ENCODE peak calls at places on chromosomes 4 and X, in four cellular contexts. One of them, this sample, is unnamed.
A peak's percentile ranks its signal among the peaks of the same experiment; 100 is the strongest.

GRCh38 chr4:56049428-56050212 is 100.9 kb downstream of the CEP135 start:
- DNase-seq in mesendoderm: peak; percentile 86
- DNase-seq in H9: peak; percentile 69
- DNase-seq in IMR-90: no peak
- DNase-seq in this sample: peak; percentile 21

GRCh38 chr4:137909910-137910309 is 332.2 kb downstream of the SLC7A11 start:
- DNase-seq in mesendoderm: no peak
- DNase-seq in H9: peak; percentile 29
- DNase-seq in IMR-90: no peak
- DNase-seq in this sample: peak; percentile 49

GRCh38 chr4:53489279-53489889 is 101.9 kb downstream of the LNX1 start:
- DNase-seq in H9: no peak
- DNase-seq in mesendoderm: no peak
- DNase-seq in IMR-90: peak; percentile 79
- DNase-seq in this sample: no peak

GRCh38 chr4:138915725-138916124 is 99.9 kb upstream of the NOCT start:
- DNase-seq in IMR-90: no peak
- DNase-seq in H9: no peak
- DNase-seq in mesendoderm: peak; percentile 65
- DNase-seq in this sample: no peak

GRCh38 chr4:14223461-14223860 is 595.9 kb upstream of the BOD1L1 start:
- DNase-seq in IMR-90: no peak
- DNase-seq in H9: no peak
- DNase-seq in mesendoderm: no peak
- DNase-seq in this sample: no peak

GRCh38 chr4:148454835-148455234 is 12.6 kb upstream of the NR3C2 start:
- DNase-seq in IMR-90: peak; percentile 23
- DNase-seq in mesendoderm: no peak
- DNase-seq in H9: no peak
- DNase-seq in this sample: no peak

GRCh38 chr4:120826853-120827252 is 95.7 kb downstream of the PRDM5 start:
- DNase-seq in mesendoderm: no peak
- DNase-seq in IMR-90: no peak
- DNase-seq in H9: no peak
- DNase-seq in this sample: no peak

GRCh38 chrX:25003066-25003849 is 12.5 kb downstream of the ARX start:
- DNase-seq in H9: peak; percentile 79
- DNase-seq in mesendoderm: peak; percentile 80
- DNase-seq in IMR-90: no peak
- DNase-seq in this sample: no peak

GRCh38 chr4:155540698-155541097 is 126.0 kb upstream of the GUCY1A1 start:
- DNase-seq in mesendoderm: no peak
- DNase-seq in H9: no peak
- DNase-seq in IMR-90: no peak
- DNase-seq in this sample: no peak

GRCh38 chr4:151584101-151584500 is 175.1 kb downstream of the FHIP1A start:
- DNase-seq in mesendoderm: no peak
- DNase-seq in IMR-90: no peak
- DNase-seq in H9: no peak
- DNase-seq in this sample: no peak

GRCh38 chr4:105147226-105148151 is 813 bp downstream of the TET2 start:
- DNase-seq in IMR-90: peak; percentile 44
- DNase-seq in H9: peak; percentile 69
- DNase-seq in mesendoderm: peak; percentile 64
- DNase-seq in this sample: no peak

GRCh38 chr4:169115897-169116254 is 105.8 kb upstream of the CBR4 start:
- DNase-seq in H9: no peak
- DNase-seq in mesendoderm: peak; percentile 66
- DNase-seq in IMR-90: peak; percentile 99
- DNase-seq in this sample: no peak

GRCh38 chr4:113678651-113679050 is 82.9 kb downstream of the CAMK2D start:
- DNase-seq in H9: no peak
- DNase-seq in IMR-90: peak; percentile 25
- DNase-seq in mesendoderm: no peak
- DNase-seq in this sample: no peak

GRCh38 chr4:163587867-163588266 is 93.4 kb downstream of the TMA16 start:
- DNase-seq in mesendoderm: peak; percentile 28
- DNase-seq in H9: no peak
- DNase-seq in IMR-90: no peak
- DNase-seq in this sample: peak; percentile 54

GRCh38 chr4:173517781-173518371 is 12.2 kb downstream of the HAND2 start:
- DNase-seq in IMR-90: no peak
- DNase-seq in mesendoderm: peak; percentile 78
- DNase-seq in H9: peak; percentile 67
- DNase-seq in this sample: peak; percentile 75

GRCh38 chrX:33741807-33742206 is 390.3 kb downstream of the FAM47A start:
- DNase-seq in mesendoderm: peak; percentile 3
- DNase-seq in H9: peak; percentile 74
- DNase-seq in IMR-90: no peak
- DNase-seq in this sample: no peak

GRCh38 chrX:56068274-56068758 is 163.8 kb upstream of the KLF8 start:
- DNase-seq in H9: no peak
- DNase-seq in mesendoderm: no peak
- DNase-seq in IMR-90: no peak
- DNase-seq in this sample: no peak

GRCh38 chr4:2832309-2832980 is 11.2 kb upstream of the ADD1 start:
- DNase-seq in H9: no peak
- DNase-seq in mesendoderm: no peak
- DNase-seq in IMR-90: no peak
- DNase-seq in this sample: no peak

GRCh38 chrX:154092371-154092770 is 5.1 kb downstream of the MECP2 start:
- DNase-seq in H9: no peak
- DNase-seq in mesendoderm: no peak
- DNase-seq in IMR-90: no peak
- DNase-seq in this sample: no peak

GRCh38 chrX:71253253-71254091 is 468 bp downstream of the ZMYM3 start:
- DNase-seq in H9: peak; percentile 51
- DNase-seq in mesendoderm: peak; percentile 60
- DNase-seq in IMR-90: peak; percentile 13
- DNase-seq in this sample: peak; percentile 78

GRCh38 chrX:155632424-155633100 is 19.8 kb upstream of the TMLHE start:
- DNase-seq in mesendoderm: no peak
- DNase-seq in H9: no peak
- DNase-seq in IMR-90: peak; percentile 16
- DNase-seq in this sample: no peak

GRCh38 chrX:124098089-124098488 is 136.6 kb downstream of the STAG2 start:
- DNase-seq in mesendoderm: peak; percentile 13
- DNase-seq in H9: no peak
- DNase-seq in IMR-90: peak; percentile 51
- DNase-seq in this sample: no peak

GRCh38 chr4:23811045-23811620 is 78.7 kb downstream of the PPARGC1A start:
- DNase-seq in mesendoderm: no peak
- DNase-seq in H9: no peak
- DNase-seq in IMR-90: peak; percentile 59
- DNase-seq in this sample: no peak

GRCh38 chr4:147755567-147756295 is 23.8 kb downstream of the ARHGAP10 start:
- DNase-seq in H9: no peak
- DNase-seq in mesendoderm: no peak
- DNase-seq in IMR-90: peak; percentile 83
- DNase-seq in this sample: no peak

GRCh38 chrX:136204571-136204970 is 46.6 kb downstream of the MAP7D3 start:
- DNase-seq in IMR-90: peak; percentile 57
- DNase-seq in H9: peak; percentile 38
- DNase-seq in mesendoderm: peak; percentile 64
- DNase-seq in this sample: no peak
- H3K4me1 ChIP-seq in IMR-90: peaks cover 11% of the 10 kb centered on the region
- H3K4me1 ChIP-seq in H9: no peaks in the 10 kb centered on the region
- H3K4me1 ChIP-seq in mesendoderm: no peaks in the 10 kb centered on the region
- H3K4me1 ChIP-seq in this sample: peaks cover 5% of the 10 kb centered on the region

GRCh38 chr4:8129785-8130184 is 28.8 kb downstream of the ABLIM2 start:
- DNase-seq in IMR-90: no peak
- DNase-seq in mesendoderm: no peak
- DNase-seq in H9: no peak
- DNase-seq in this sample: no peak
- H3K56ac ChIP-seq in IMR-90: no peak overlapping the region
- H3K56ac ChIP-seq in mesendoderm: no peak overlapping the region
- H3K56ac ChIP-seq in H9: no peak overlapping the region
- H3K56ac ChIP-seq in this sample: no peak overlapping the region

DNA sequence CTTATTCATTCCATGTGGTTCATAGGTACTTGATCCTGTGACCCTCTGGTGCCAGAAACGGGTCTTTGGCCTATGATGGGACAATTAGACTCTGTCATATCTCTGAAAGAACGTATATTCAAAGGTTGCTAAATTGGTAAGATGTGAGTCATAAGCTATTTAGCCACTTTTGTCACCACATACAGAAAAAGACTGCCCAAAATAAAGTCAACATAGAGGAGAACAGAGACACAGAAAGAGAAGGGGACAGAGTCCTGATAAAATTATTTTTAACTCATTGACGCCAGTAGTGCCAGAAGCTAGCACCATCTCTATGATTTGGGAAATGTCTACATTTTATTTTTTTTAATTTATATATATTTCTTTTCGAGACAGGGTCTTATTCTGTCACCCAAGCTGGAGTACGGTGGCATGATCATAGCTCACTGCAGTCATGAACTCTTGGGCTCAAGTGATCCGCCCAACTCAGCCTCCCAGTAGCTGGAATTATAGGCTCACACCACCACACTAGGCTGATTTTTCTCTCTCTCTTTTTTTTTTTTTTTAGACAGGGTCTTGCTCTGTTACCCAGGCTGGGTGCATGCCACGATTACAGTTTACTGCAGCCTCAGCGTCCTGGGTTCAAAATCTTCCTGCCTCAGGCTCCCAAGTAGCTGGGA is 92.1 kb upstream of the COX18 start:
- DNase-seq in IMR-90: no peak
- DNase-seq in H9: no peak
- DNase-seq in mesendoderm: no peak
- DNase-seq in this sample: no peak
- H3K4me1 ChIP-seq in IMR-90: peaks cover 2% of the 10 kb centered on the region
- H3K4me1 ChIP-seq in H9: no peaks in the 10 kb centered on the region
- H3K4me1 ChIP-seq in mesendoderm: no peaks in the 10 kb centered on the region
- H3K4me1 ChIP-seq in this sample: no peaks in the 10 kb centered on the region

GRCh38 chr4:7144374-7145290 is 47.7 kb upstream of the SORCS2 start:
- DNase-seq in IMR-90: peak; percentile 13
- DNase-seq in mesendoderm: peak; percentile 31
- DNase-seq in H9: no peak
- DNase-seq in this sample: no peak

GRCh38 chr4:7146764-7147071 is 45.6 kb upstream of the SORCS2 start:
- DNase-seq in mesendoderm: no peak
- DNase-seq in H9: no peak
- DNase-seq in IMR-90: no peak
- DNase-seq in this sample: no peak

GRCh38 chr4:7147261-7147660 is 45.1 kb upstream of the SORCS2 start:
- DNase-seq in H9: no peak
- DNase-seq in IMR-90: no peak
- DNase-seq in mesendoderm: no peak
- DNase-seq in this sample: no peak

GRCh38 chr4:7146059-7146763 is 46.1 kb upstream of the SORCS2 start:
- DNase-seq in mesendoderm: no peak
- DNase-seq in H9: no peak
- DNase-seq in IMR-90: no peak
- DNase-seq in this sample: no peak

GRCh38 chr4:7145291-7145934 is 46.9 kb upstream of the SORCS2 start:
- DNase-seq in H9: no peak
- DNase-seq in mesendoderm: no peak
- DNase-seq in IMR-90: no peak
- DNase-seq in this sample: no peak
- H3K56ac ChIP-seq in H9: no peak overlapping the region
- H3K56ac ChIP-seq in mesendoderm: no peak overlapping the region
- H3K56ac ChIP-seq in IMR-90: no peak overlapping the region
- H3K56ac ChIP-seq in this sample: no peak overlapping the region

DNA sequence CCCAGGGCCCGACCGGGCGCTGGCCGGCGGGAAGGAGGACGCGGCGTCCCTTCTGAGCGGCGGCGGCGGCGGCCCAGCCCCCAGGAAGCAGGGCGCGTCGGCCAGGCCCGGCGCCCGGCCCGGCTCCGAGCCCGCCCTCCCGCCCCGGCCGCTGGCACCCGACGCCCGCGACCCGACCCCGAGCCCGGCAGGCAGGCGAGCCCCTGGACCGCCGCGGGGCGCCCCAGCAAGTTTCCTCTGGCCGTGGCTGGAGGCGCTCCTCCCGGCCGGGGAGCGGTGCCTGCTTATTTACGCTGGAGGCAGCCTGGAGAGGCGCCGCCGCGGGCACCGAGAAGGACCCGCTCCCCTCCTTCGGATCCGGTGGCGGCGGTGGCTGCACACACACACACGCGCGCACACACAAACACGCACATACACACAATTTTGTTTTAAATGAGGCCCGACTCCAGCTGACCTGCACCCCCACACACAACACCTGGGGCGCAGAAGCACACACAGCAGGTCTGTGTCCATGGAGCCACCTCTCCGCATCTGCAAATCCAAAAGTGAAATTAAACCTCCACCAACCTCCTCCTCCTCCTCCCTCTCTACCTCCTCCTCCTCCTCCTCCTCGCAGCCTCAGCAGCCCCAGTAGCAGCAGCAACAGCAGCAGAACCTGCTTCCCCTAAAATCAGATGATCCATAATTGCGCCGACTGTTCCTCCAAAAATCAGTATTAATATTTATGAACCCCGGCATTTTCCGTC is 662 bp downstream of the IRF2 start:
- DNase-seq in H9: no peak
- DNase-seq in IMR-90: peak; percentile 32
- DNase-seq in mesendoderm: peak; percentile 67
- DNase-seq in this sample: no peak
- H3K4me1 ChIP-seq in H9: peaks cover 2% of the 10 kb centered on the region
- H3K4me1 ChIP-seq in IMR-90: peaks cover 4% of the 10 kb centered on the region
- H3K4me1 ChIP-seq in mesendoderm: peaks cover 5% of the 10 kb centered on the region
- H3K4me1 ChIP-seq in this sample: peaks cover 2% of the 10 kb centered on the region

GRCh38 chrX:13900351-13900750 is 83.5 kb upstream of the GPM6B start:
- DNase-seq in H9: no peak
- DNase-seq in IMR-90: no peak
- DNase-seq in mesendoderm: no peak
- DNase-seq in this sample: no peak

GRCh38 chrX:13906103-13906502 is 89.2 kb upstream of the GPM6B start:
- DNase-seq in H9: no peak
- DNase-seq in IMR-90: no peak
- DNase-seq in mesendoderm: no peak
- DNase-seq in this sample: no peak

GRCh38 chrX:13902406-13902805 is 85.5 kb upstream of the GPM6B start:
- DNase-seq in mesendoderm: no peak
- DNase-seq in IMR-90: no peak
- DNase-seq in H9: no peak
- DNase-seq in this sample: no peak

GRCh38 chrX:13901354-13901753 is 84.5 kb upstream of the GPM6B start:
- DNase-seq in IMR-90: no peak
- DNase-seq in H9: no peak
- DNase-seq in mesendoderm: no peak
- DNase-seq in this sample: no peak

DNA sequence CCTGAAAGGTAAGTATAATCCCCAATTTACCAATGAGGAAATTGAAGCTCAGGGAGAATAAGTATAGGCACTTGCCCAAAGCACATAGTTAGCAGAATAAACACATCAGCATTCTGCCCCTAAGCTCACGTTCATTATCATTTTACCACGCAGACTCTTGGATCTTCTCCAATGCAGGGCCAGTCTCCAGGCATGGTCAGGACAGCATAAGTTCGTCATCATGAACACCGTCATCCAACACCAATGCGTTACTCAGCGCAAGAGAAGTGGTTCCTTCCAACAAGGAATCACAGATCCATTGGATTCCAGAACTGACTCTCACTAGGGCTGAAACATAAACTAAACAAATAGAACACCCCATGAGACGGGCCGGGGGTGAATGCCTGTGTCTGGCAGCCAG is 86.5 kb upstream of the GPM6B start:
- DNase-seq in IMR-90: peak; percentile 96
- DNase-seq in H9: no peak
- DNase-seq in mesendoderm: no peak
- DNase-seq in this sample: no peak
- H3K56ac ChIP-seq in IMR-90: no peak overlapping the region
- H3K56ac ChIP-seq in H9: no peak overlapping the region
- H3K56ac ChIP-seq in mesendoderm: no peak overlapping the region
- H3K56ac ChIP-seq in this sample: no peak overlapping the region

This sample was measured in H1.